ENCODE peak calls at places on chromosomes 6 and 20, in four cellular contexts. I, F, D and Q are unnamed samples.

GRCh38 chr6:39425346-39426056 is 103.0 kb upstream of the KCNK16 start:
- DNase-seq in I (no peak), F (no peak), D (no peak), Q (no peak)

GRCh38 chr6:127833336-127833735 is 67.5 kb downstream of the THEMIS start:
- DNase-seq in I (no peak), F (no peak), D (no peak), Q (no peak)

GRCh38 chr6:17054647-17055046 is 47.2 kb upstream of the STMND1 start:
- DNase-seq in F (no peak), D (no peak), I (no peak), Q (no peak)

GRCh38 chr20:49853640-49854039 is 41.0 kb downstream of the SLC9A8 start:
- DNase-seq in F (no peak), I (no peak), D (no peak), Q (no peak)

GRCh38 chr20:24309596-24309995 is 159.8 kb upstream of the SYNDIG1 start:
- DNase-seq in D (no peak), F (no peak), I (no peak), Q (no peak)

GRCh38 chr6:69704916-69705315 is 91.9 kb downstream of the LMBRD1 start:
- DNase-seq in I (no peak), F (no peak), D (no peak), Q (no peak)

GRCh38 chr20:41509801-41510200 is 108.4 kb downstream of the CHD6 start:
- DNase-seq in F (no peak), I (no peak), D (peak), Q (no peak)

GRCh38 chr6:83062225-83062624 is 3.4 kb downstream of the UBE3D start:
- DNase-seq in F (no peak), I (no peak), D (no peak), Q (no peak)

GRCh38 chr6:15427360-15428070 is 181.6 kb downstream of the JARID2 start:
- DNase-seq in I (no peak), D (no peak), F (no peak), Q (no peak)

GRCh38 chr20:4018015-4018748 is 2.8 kb upstream of the RNF24 start:
- DNase-seq in D (no peak), F (no peak), I (no peak), Q (no peak)

GRCh38 chr20:34537651-34538050 is 20.9 kb upstream of the MAP1LC3A start:
- DNase-seq in D (no peak), F (no peak), I (no peak), Q (no peak)

GRCh38 chr20:57762531-57763234 is 52.9 kb upstream of the PMEPA1 start:
- DNase-seq in F (no peak), I (no peak), D (no peak), Q (no peak)

GRCh38 chr6:27593200-27593818 is 120.4 kb upstream of the ZNF184 start:
- DNase-seq in D (no peak), F (no peak), I (no peak), Q (no peak)

GRCh38 chr6:131787955-131788712 is 19.7 kb upstream of the ENPP1 start:
- DNase-seq in I (no peak), D (peak), F (no peak), Q (no peak)

GRCh38 chr6:28225056-28225834 is at the start of gene ZSCAN9:
- DNase-seq in I (peak), F (peak), D (peak), Q (peak)

GRCh38 chr6:129189266-129189665 is 306.3 kb downstream of the LAMA2 start:
- DNase-seq in I (no peak), F (no peak), D (no peak), Q (no peak)

GRCh38 chr20:52649727-52650126 is 322.4 kb upstream of the TSHZ2 start:
- DNase-seq in F (no peak), I (no peak), D (no peak), Q (no peak)

GRCh38 chr20:38626921-38627659 is 25.5 kb downstream of the ARHGAP40 start:
- DNase-seq in F (no peak), I (no peak), D (no peak), Q (no peak)

GRCh38 chr20:25389381-25389857 is 1.2 kb downstream of the ABHD12 start:
- DNase-seq in F (no peak), D (no peak), I (no peak), Q (no peak)

GRCh38 chr20:33909331-33909921 is 84.3 kb upstream of the RALY start:
- DNase-seq in F (no peak), D (peak), I (no peak), Q (no peak)

GRCh38 chr6:138590796-138591709 is 91.8 kb upstream of the NHSL1 start:
- DNase-seq in I (no peak), F (no peak), D (peak), Q (no peak)

GRCh38 chr6:144062757-144063156 is 32.6 kb downstream of the SF3B5 start:
- DNase-seq in I (no peak), F (no peak), D (no peak), Q (no peak)
- TF ChIP-seq TAF1 in I (no peak), F (no peak), D (no peak), Q (no peak)

GRCh38 chr20:62366370-62367135 is 559 bp downstream of the LAMA5 start:
- DNase-seq in F (peak), I (peak), D (peak), Q (no peak)

GRCh38 chr20:62368303-62368628 is 1.2 kb upstream of the LAMA5 start:
- DNase-seq in F (no peak), D (no peak), I (no peak), Q (no peak)

GRCh38 chr20:62367483-62368302 is 581 bp upstream of the LAMA5 start:
- DNase-seq in F (no peak), D (peak), I (no peak), Q (no peak)

GRCh38 chr20:62365814-62366369 is 1.2 kb downstream of the LAMA5 start:
- DNase-seq in I (no peak), D (no peak), F (no peak), Q (no peak)

GRCh38 chr20:62367136-62367482 is at the start of gene LAMA5:
- DNase-seq in D (peak), I (peak), F (no peak), Q (peak)
- TF ChIP-seq POLR2AphosphoS5 in D (peak), I (no peak), F (peak), Q (no peak)

GRCh38 chr20:58992911-58993310 is 11.9 kb downstream of the NELFCD start:
- DNase-seq in I (no peak), D (no peak), F (no peak), Q (no peak)

GRCh38 chr20:58995461-58996225 is 11.4 kb downstream of the CTSZ start:
- DNase-seq in D (peak), I (no peak), F (no peak), Q (no peak)

GRCh38 chr20:58993332-58994248 is 12.5 kb downstream of the NELFCD start:
- DNase-seq in D (no peak), F (no peak), I (no peak), Q (no peak)

GRCh38 chr20:58996226-58996611 is 10.8 kb downstream of the CTSZ start:
- DNase-seq in F (no peak), D (no peak), I (no peak), Q (no peak)

DNA sequence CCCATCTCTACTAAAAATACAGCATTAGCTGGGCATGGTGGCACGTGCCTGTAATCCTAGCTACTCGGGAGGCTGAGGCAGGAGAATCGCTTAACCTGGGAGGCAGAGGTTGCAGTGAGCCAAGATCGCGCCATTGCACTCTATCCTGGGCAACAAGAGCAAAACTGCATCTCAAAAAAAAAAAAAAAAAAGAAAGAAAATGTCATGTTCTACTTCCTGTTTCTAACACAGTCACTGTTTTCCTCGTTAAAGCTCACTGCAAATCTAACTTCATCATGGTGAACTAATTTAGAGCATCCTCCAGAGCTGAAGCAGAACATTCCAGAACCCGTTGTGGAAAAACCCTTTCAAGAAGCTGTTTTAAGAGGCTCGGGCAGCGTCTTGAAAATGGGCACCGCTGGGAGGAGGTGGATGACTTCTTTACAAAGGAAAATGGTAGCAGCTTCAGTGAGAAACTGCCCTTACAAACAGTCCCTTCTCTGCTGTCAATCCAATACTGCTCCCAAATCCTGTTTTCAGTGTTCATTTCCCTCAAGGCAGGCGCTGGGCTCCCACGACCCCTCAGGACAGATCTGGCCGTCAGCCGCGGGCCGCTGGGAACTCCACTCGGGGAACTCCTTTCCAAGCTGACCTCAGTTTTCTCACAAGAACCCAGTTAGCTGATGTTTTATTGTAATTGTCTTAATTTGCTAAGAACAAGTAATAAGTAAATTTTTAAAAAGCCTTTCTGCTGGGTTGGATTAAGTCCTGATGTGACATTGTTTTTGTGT is 12.5 kb downstream of the CTSZ start:
- DNase-seq in F (no peak), I (no peak), D (no peak), Q (no peak)
- TF ChIP-seq POLR2A in F (no peak), I (no peak), D (no peak), Q (no peak)

DNA sequence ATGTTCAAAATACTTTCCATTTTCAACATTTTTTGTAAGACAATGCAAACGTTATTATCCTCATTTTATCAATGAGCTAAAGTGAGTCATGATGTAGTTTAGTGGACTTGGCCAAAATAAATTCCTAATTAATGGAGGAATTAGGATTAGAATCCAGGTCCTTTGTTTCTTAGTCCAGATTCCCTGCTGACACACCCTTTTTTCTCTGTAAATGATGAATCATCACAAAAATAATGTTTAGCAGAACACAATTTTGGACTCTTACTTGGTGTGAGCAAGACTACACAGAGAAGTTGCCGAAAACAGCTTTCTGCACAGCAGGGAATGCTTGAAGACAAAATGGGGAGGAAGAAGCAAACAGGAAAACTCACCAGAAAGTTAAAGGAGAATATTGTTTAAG is 393.1 kb downstream of the GJA1 start:
- DNase-seq in D (no peak), F (no peak), I (no peak), Q (no peak)
- TF ChIP-seq TAF1 in D (no peak), F (no peak), I (no peak), Q (no peak)

GRCh38 chr6:2630362-2630761 is 120.4 kb downstream of the MYLK4 start:
- DNase-seq in F (no peak), D (peak), I (no peak), Q (no peak)
- TF ChIP-seq POLR2AphosphoS5 in F (no peak), D (no peak), I (no peak), Q (no peak)

DNA sequence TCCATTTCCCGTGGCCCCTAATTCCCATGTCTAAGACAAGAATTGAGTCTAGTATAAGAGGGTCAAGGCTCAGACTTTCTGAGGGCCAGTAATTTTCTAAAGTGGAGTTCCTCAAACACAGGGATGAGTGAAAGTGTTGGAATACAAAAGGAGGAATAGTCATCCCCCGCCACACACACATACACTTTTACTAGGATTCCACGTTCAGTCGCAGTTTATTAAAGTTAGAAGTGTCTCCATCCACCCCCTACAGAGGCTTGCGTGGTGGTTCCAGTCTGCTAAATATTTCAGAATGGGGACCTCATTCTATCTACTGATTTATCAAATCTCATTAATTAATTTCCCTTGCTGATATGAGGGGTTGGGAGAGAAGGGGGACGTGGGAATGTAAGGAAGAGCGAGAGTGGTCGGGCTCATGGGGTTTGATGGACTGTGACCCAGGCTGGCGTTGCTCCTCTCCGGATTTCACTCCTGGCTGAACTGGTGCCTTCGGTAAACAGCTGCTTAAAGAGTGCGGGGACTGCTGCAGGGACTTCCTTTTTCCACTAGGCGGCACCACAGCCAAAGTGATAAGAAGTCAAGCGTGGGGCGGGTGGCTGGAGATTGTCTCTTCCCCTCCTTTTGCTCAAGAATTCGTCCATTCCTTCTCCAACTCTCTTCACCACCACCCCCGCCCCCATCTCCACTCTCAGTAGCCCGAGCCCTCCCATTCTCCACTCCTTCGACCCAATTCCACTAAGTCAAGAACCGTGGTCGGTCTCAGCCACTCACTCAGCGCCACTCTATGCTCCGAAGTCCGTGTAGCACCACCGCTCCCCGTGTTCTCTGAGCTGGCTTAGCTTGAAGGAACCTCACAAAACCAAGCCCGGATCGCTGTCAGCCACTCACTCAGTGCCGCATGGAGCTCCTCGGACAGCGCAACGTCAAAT is 9.9 kb downstream of the TRIM31 start:
- DNase-seq in I (peak), F (no peak), D (peak), Q (peak)
- TF ChIP-seq POLR2A in I (no peak), F (no peak), D (peak), Q (no peak)

DNA sequence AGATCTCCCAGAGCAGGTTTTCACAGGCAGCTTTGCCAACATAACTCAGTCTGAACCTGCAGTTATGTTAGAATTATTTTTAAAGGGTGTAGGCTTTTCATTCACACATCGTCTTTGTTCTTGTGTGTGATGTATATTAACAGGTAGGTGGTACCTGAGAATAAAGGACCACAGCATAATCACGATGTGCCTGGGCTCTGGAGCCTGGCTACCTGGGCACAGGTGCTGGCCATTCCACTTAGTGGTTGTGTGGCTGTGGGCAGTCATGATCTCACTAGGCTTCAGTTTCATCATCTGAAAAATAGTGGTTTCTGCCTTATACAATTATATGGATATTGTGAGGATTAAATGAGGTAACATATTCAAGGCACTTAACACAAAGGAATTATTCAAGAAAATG is 6.4 kb downstream of the CD109 start:
- DNase-seq in I (no peak), F (no peak), D (no peak), Q (no peak)
- TF ChIP-seq TAF1 in I (no peak), F (no peak), D (no peak), Q (no peak)

GRCh38 chr6:47168176-47168575 is 126.0 kb upstream of the ADGRF1 start:
- DNase-seq in D (peak), I (no peak), F (no peak), Q (no peak)
- TF ChIP-seq POLR2AphosphoS5 in D (no peak), I (no peak), F (no peak), Q (no peak)